ENCODE peak calls at places on chromosomes 13 and 19, in four cellular contexts. One of them, this sample, is unnamed.

GRCh38 chr13:102277286-102277685 is 124.6 kb downstream of the FGF14 start:
- DNase-seq in skeletal muscle cell: peak
- DNase-seq in T-helper 9 cell: no peak
- DNase-seq in CD14-positive monocyte: no peak
- DNase-seq in this sample: no peak

GRCh38 chr13:38888309-38888708 is 102.3 kb downstream of the STOML3 start:
- DNase-seq in skeletal muscle cell: peak
- DNase-seq in T-helper 9 cell: no peak
- DNase-seq in CD14-positive monocyte: no peak
- DNase-seq in this sample: no peak

GRCh38 chr19:44603201-44603945 is 10.0 kb upstream of the IGSF23 start:
- DNase-seq in skeletal muscle cell: peak
- DNase-seq in T-helper 9 cell: no peak
- DNase-seq in CD14-positive monocyte: no peak
- DNase-seq in this sample: peak

GRCh38 chr13:101308247-101309013 is 107.9 kb downstream of the NALCN start:
- DNase-seq in skeletal muscle cell: no peak
- DNase-seq in T-helper 9 cell: no peak
- DNase-seq in CD14-positive monocyte: no peak
- DNase-seq in this sample: no peak

GRCh38 chr19:45607071-45608029 is 5.3 kb upstream of the GPR4 start:
- DNase-seq in skeletal muscle cell: no peak
- DNase-seq in T-helper 9 cell: peak
- DNase-seq in CD14-positive monocyte: no peak
- DNase-seq in this sample: no peak

GRCh38 chr13:103187621-103188020 is 121.4 kb upstream of the SLC10A2 start:
- DNase-seq in skeletal muscle cell: no peak
- DNase-seq in T-helper 9 cell: no peak
- DNase-seq in CD14-positive monocyte: no peak
- DNase-seq in this sample: no peak

GRCh38 chr13:26424181-26424580 is 133.3 kb upstream of the WASF3 start:
- DNase-seq in skeletal muscle cell: no peak
- DNase-seq in T-helper 9 cell: no peak
- DNase-seq in CD14-positive monocyte: no peak
- DNase-seq in this sample: no peak

GRCh38 chr13:39197645-39198007 is 159.4 kb downstream of the NHLRC3 start:
- DNase-seq in skeletal muscle cell: no peak
- DNase-seq in T-helper 9 cell: no peak
- DNase-seq in CD14-positive monocyte: no peak
- DNase-seq in this sample: no peak

GRCh38 chr19:35637165-35637564 is 4.4 kb upstream of the ETV2 start:
- DNase-seq in skeletal muscle cell: no peak
- DNase-seq in T-helper 9 cell: no peak
- DNase-seq in CD14-positive monocyte: no peak
- DNase-seq in this sample: no peak

GRCh38 chr19:14683439-14683838 is 6.4 kb upstream of the ZNF333 start:
- DNase-seq in skeletal muscle cell: no peak
- DNase-seq in T-helper 9 cell: no peak
- DNase-seq in CD14-positive monocyte: peak
- DNase-seq in this sample: no peak

GRCh38 chr13:103299079-103299478 is 232.9 kb upstream of the SLC10A2 start:
- DNase-seq in skeletal muscle cell: no peak
- DNase-seq in T-helper 9 cell: no peak
- DNase-seq in CD14-positive monocyte: no peak
- DNase-seq in this sample: no peak

GRCh38 chr19:58054792-58055482 is 4.1 kb upstream of the ZNF135 start:
- DNase-seq in skeletal muscle cell: no peak
- DNase-seq in T-helper 9 cell: no peak
- DNase-seq in CD14-positive monocyte: no peak
- DNase-seq in this sample: no peak

GRCh38 chr19:38316477-38317067 is 825 bp upstream of the YIF1B start:
- DNase-seq in skeletal muscle cell: no peak
- DNase-seq in T-helper 9 cell: no peak
- DNase-seq in CD14-positive monocyte: no peak
- DNase-seq in this sample: no peak

GRCh38 chr19:4755459-4755858 is 31.8 kb upstream of the DPP9 start:
- DNase-seq in skeletal muscle cell: no peak
- DNase-seq in T-helper 9 cell: no peak
- DNase-seq in CD14-positive monocyte: no peak
- DNase-seq in this sample: no peak